ENCODE peak calls at places on chromosomes 11 and 22, in five cellular contexts. N, A, G, S and Q are unnamed samples.

GRCh38 chr11:132114185-132114584 is 743.8 kb downstream of the NTM start:
- DNase-seq in N (no peak), S (no peak), A (peak), G (no peak), Q (peak)

GRCh38 chr22:17563936-17564391 is 666 bp downstream of the SLC25A18 start:
- DNase-seq in G (no peak), A (no peak), S (no peak), N (no peak), Q (peak)

GRCh38 chr11:44067266-44067665 is 1.2 kb downstream of the ACCS start:
- DNase-seq in A (no peak), N (no peak), G (no peak), S (peak), Q (no peak)

GRCh38 chr11:97751405-97751804 is 1269.3 kb upstream of the CNTN5 start:
- DNase-seq in G (no peak), S (no peak), A (no peak), N (no peak), Q (no peak)

GRCh38 chr11:17351510-17352176 is at the start of gene NCR3LG1:
- DNase-seq in S (peak), G (no peak), N (peak), A (peak), Q (peak)

GRCh38 chr22:42800731-42801536 is 56.1 kb downstream of the ARFGAP3 start:
- DNase-seq in G (no peak), A (no peak), S (no peak), N (no peak), Q (no peak)

GRCh38 chr22:40182231-40182835 is 4.6 kb downstream of the TNRC6B start:
- DNase-seq in S (no peak), N (no peak), A (no peak), G (no peak), Q (no peak)

GRCh38 chr22:19942886-19943664 is 1.5 kb upstream of the TXNRD2 start:
- DNase-seq in S (peak), N (no peak), G (no peak), A (no peak), Q (peak)

GRCh38 chr11:85874265-85874664 is 19.1 kb downstream of the CCDC83 start:
- DNase-seq in N (no peak), S (no peak), G (no peak), A (no peak), Q (peak)

GRCh38 chr11:92453055-92453454 is 228.4 kb downstream of the FAT3 start:
- DNase-seq in N (no peak), A (no peak), S (no peak), G (no peak), Q (peak)

GRCh38 chr11:35675901-35676610 is 13.5 kb downstream of the TRIM44 start:
- DNase-seq in G (no peak), N (no peak), A (no peak), S (no peak), Q (peak)

GRCh38 chr11:84993386-84993785 is 633.8 kb downstream of the DLG2 start:
- DNase-seq in N (no peak), A (no peak), G (no peak), S (no peak), Q (no peak)

GRCh38 chr11:12547953-12548650 is 126.1 kb upstream of the TEAD1 start:
- DNase-seq in N (no peak), G (no peak), S (no peak), A (no peak), Q (no peak)

GRCh38 chr11:19713221-19714092 is 820 bp downstream of the NAV2 start:
- DNase-seq in A (peak), S (no peak), G (no peak), N (no peak), Q (no peak)

GRCh38 chr11:75249704-75250103 is 9.1 kb downstream of the TPBGL start:
- DNase-seq in G (no peak), N (no peak), A (no peak), S (no peak), Q (no peak)

GRCh38 chr11:1768141-1768469 is 4.4 kb upstream of the CTSD start:
- DNase-seq in S (no peak), A (no peak), N (no peak), G (no peak), Q (no peak)

GRCh38 chr11:102436546-102436945 is 16.0 kb downstream of the TMEM123 start:
- DNase-seq in N (no peak), A (no peak), S (no peak), G (no peak), Q (peak)

GRCh38 chr11:133928628-133929059 is 28.1 kb downstream of the IGSF9B start:
- DNase-seq in S (no peak), N (no peak), A (peak), G (no peak), Q (no peak)

GRCh38 chr22:22094921-22095320 is 112.3 kb upstream of the TOP3B start:
- DNase-seq in S (no peak), A (no peak), G (no peak), N (no peak), Q (peak)

GRCh38 chr22:16989915-16990314 is 18.1 kb downstream of the GAB4 start:
- DNase-seq in N (no peak), A (no peak), S (no peak), G (no peak), Q (no peak)

GRCh38 chr22:35866646-35867045 is 149.0 kb downstream of the APOL5 start:
- DNase-seq in G (no peak), A (no peak), N (no peak), S (no peak), Q (no peak)

GRCh38 chr11:6301096-6301495 is 19.2 kb downstream of the CAVIN3 start:
- DNase-seq in S (no peak), A (no peak), N (no peak), G (no peak), Q (no peak)

GRCh38 chr22:29481265-29482000 is 1.4 kb downstream of the NEFH start:
- DNase-seq in G (no peak), A (no peak), N (no peak), S (no peak), Q (no peak)

GRCh38 chr22:42964994-42965699 is 49.8 kb downstream of the PACSIN2 start:
- DNase-seq in A (no peak), S (no peak), N (no peak), G (no peak), Q (peak)

GRCh38 chr11:69969890-69970784 is 108.0 kb upstream of the ANO1 start:
- DNase-seq in G (no peak), S (peak), A (no peak), N (no peak), Q (no peak)

GRCh38 chr22:36386900-36387663 is 685 bp downstream of the MYH9 start:
- DNase-seq in G (no peak), A (peak), N (no peak), S (peak), Q (no peak)

GRCh38 chr11:6387811-6388599 is 2.3 kb upstream of the SMPD1 start:
- DNase-seq in S (no peak), A (no peak), G (no peak), N (no peak), Q (peak)

GRCh38 chr11:58560842-58561241 is 14.8 kb downstream of the LPXN start:
- DNase-seq in G (no peak), S (no peak), N (no peak), A (no peak), Q (no peak)

GRCh38 chr11:125871391-125872137 is 15.9 kb upstream of the HYLS1 start:
- DNase-seq in S (peak), A (peak), N (peak), G (no peak), Q (peak)
- TF ChIP-seq RCOR1 in S (no peak), A (no peak), N (no peak), G (no peak), Q (no peak)

GRCh38 chr11:88355887-88356286 is 18.4 kb upstream of the CTSC start:
- DNase-seq in S (no peak), N (no peak), G (no peak), A (no peak), Q (no peak)

GRCh38 chr11:88363004-88363403 is 25.5 kb upstream of the CTSC start:
- DNase-seq in A (no peak), N (no peak), S (no peak), G (no peak), Q (no peak)

GRCh38 chr11:88358040-88358431 is 20.5 kb upstream of the CTSC start:
- DNase-seq in S (no peak), G (no peak), A (no peak), N (no peak), Q (no peak)

GRCh38 chr11:88357323-88358039 is 19.9 kb upstream of the CTSC start:
- DNase-seq in N (no peak), G (peak), A (no peak), S (peak), Q (peak)

GRCh38 chr11:88359529-88359928 is 22.0 kb upstream of the CTSC start:
- DNase-seq in N (no peak), G (peak), S (peak), A (no peak), Q (no peak)
- TF ChIP-seq RCOR1 in N (no peak), G (no peak), S (no peak), A (no peak), Q (no peak)

DNA sequence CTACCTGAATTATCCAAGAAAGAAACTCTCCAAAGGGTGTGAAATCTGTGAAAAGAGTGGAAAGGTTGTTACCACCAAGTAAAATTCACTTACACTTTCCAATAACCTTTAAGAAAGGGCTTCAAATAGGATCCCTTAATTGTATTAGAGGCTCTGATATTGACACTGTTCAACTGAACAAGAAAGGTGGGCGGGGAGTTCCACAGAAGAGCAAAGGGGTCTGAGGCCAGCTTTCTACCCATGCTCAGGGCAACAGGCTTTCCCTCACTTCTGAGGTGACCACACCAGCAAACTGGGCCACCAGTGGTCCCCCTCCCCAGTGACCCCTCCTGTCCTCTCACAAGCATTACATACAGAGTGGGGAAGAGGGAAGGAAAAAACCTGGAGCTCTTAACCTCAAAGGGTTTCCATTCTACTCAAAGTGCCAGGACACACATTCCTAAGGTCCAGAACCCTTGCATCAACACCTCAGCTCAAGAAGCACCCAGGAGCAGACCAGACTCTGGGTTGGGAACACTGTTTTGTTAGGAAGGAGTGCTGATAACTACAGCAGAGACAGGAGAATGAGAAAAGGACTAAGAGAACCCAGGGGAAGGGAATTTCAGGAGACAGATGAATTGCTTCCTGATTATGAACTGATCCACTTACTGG is 71.6 kb upstream of the AKIP1 start:
- DNase-seq in S (no peak), A (no peak), G (no peak), N (no peak), Q (no peak)
- TF ChIP-seq RCOR1 in S (no peak), A (no peak), G (no peak), N (no peak), Q (no peak)

DNA sequence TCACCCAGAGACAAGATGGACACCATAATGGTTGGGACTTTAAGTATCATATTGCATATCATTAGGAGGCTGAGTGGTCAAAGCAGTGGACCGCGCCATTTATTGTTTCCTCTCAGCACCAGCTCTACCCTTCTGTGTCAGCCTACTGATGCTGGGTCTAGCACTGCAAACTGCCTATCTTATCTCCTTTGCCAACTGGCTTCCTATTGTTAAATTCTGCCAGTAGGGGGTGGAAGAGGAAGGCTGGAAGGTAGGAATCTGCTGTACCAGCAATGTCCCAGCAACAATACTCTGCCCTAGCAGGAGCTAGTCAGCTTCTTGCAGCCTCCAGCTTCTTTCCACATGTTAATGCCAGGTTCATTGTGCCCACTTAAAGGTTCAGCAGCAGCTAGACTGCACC is 367.1 kb upstream of the PDGFD start:
- DNase-seq in S (no peak), G (no peak), A (no peak), N (peak), Q (no peak)
- TF ChIP-seq RCOR1 in S (no peak), G (no peak), A (no peak), N (no peak), Q (no peak)